ENCODE peak calls at places on chromosomes 7 and 10, in nine cellular contexts. F, B, T, N, Q, K, V, W and X are unnamed samples.

GRCh38 chr10:132616170-132616994 is 78.8 kb downstream of the INPP5A start:
- DNase-seq in W (no peak), V (peak), B (no peak), Q (peak), N (no peak), F (no peak), K (no peak), T (no peak), X (no peak)

GRCh38 chr7:157923903-157924630 is 587.3 kb downstream of the DNAJB6 start:
- DNase-seq in V (peak), Q (peak), W (no peak), B (no peak), K (no peak), F (no peak), T (peak), N (no peak), X (no peak)

GRCh38 chr7:108270385-108270784 is 140.2 kb upstream of the LAMB4 start:
- DNase-seq in B (no peak), T (no peak), Q (no peak), N (no peak), K (no peak), F (no peak), V (no peak), W (peak), X (peak)

GRCh38 chr10:7146189-7146588 is 264.6 kb downstream of the SFMBT2 start:
- DNase-seq in Q (no peak), N (no peak), V (no peak), K (no peak), F (no peak), B (no peak), T (no peak), W (no peak), X (no peak)

GRCh38 chr10:70906953-70907618 is 18.7 kb upstream of the PCBD1 start:
- DNase-seq in V (peak), W (no peak), T (no peak), K (no peak), Q (peak), N (no peak), B (no peak), F (no peak), X (no peak)

GRCh38 chr10:119370972-119371703 is 163.8 kb downstream of the GRK5 start:
- DNase-seq in K (peak), N (no peak), F (no peak), B (no peak), V (peak), W (peak), Q (peak), T (peak), X (no peak)

GRCh38 chr7:138258194-138258554 is 181.9 kb downstream of the AKR1D1 start:
- DNase-seq in Q (no peak), F (no peak), K (no peak), W (no peak), V (no peak), B (no peak), T (no peak), N (no peak), X (no peak)

GRCh38 chr7:28488061-28488791 is 75.9 kb downstream of the CREB5 start:
- DNase-seq in T (no peak), F (no peak), V (no peak), B (no peak), Q (no peak), W (no peak), N (no peak), K (no peak), X (no peak)

GRCh38 chr7:141884544-141885227 is 31.5 kb upstream of the OR9A4 start:
- DNase-seq in N (no peak), Q (no peak), T (no peak), V (no peak), K (no peak), W (no peak), F (peak), B (no peak), X (peak)

GRCh38 chr10:1242975-1243374 is 186.8 kb downstream of the WDR37 start:
- DNase-seq in K (no peak), V (no peak), W (no peak), T (no peak), F (no peak), N (no peak), B (peak), Q (no peak), X (no peak)

GRCh38 chr7:100532165-100533022 is 6.6 kb upstream of the AGFG2 start:
- DNase-seq in B (no peak), F (no peak), Q (no peak), K (no peak), V (no peak), T (no peak), N (no peak), W (no peak), X (no peak)

GRCh38 chr10:79385804-79386531 is 38.7 kb downstream of the PPIF start:
- DNase-seq in Q (peak), F (no peak), B (no peak), N (peak), T (peak), K (no peak), V (peak), W (no peak), X (no peak)

GRCh38 chr10:79282388-79282787 is 64.9 kb upstream of the PPIF start:
- DNase-seq in K (no peak), T (no peak), B (peak), Q (no peak), N (no peak), W (no peak), F (no peak), V (no peak), X (no peak)

GRCh38 chr7:80937336-80937735 is 18.5 kb upstream of the SEMA3C start:
- DNase-seq in K (no peak), B (no peak), V (no peak), W (no peak), T (no peak), Q (no peak), F (no peak), N (no peak), X (no peak)

GRCh38 chr7:42677751-42678231 is 234.1 kb downstream of the C7orf25 start:
- DNase-seq in N (no peak), K (peak), F (no peak), T (no peak), W (peak), Q (no peak), B (no peak), V (no peak), X (no peak)

GRCh38 chr7:155298288-155298833 is 683 bp downstream of the INSIG1 start:
- DNase-seq in K (no peak), T (no peak), V (no peak), Q (no peak), B (peak), F (no peak), N (peak), W (no peak), X (no peak)

GRCh38 chr7:18895456-18895855 is 222.0 kb downstream of the TWIST1 start:
- DNase-seq in K (peak), B (no peak), T (no peak), F (no peak), N (no peak), Q (no peak), V (no peak), W (peak), X (no peak)

GRCh38 chr10:3782456-3783312 is 2.3 kb downstream of the KLF6 start:
- DNase-seq in T (peak), K (peak), N (peak), B (no peak), V (no peak), F (no peak), Q (no peak), W (peak), X (peak)

GRCh38 chr7:20778063-20778721 is 8.5 kb downstream of the SP8 start:
- DNase-seq in B (peak), N (peak), K (no peak), V (no peak), T (no peak), F (no peak), Q (no peak), W (peak), X (peak)

GRCh38 chr7:29649876-29650275 is 86.2 kb downstream of the PRR15 start:
- DNase-seq in B (no peak), N (no peak), K (no peak), T (no peak), V (no peak), F (no peak), W (no peak), Q (no peak), X (no peak)

GRCh38 chr7:29657288-29657687 is 93.7 kb downstream of the PRR15 start:
- DNase-seq in T (no peak), B (no peak), F (no peak), W (no peak), Q (no peak), V (no peak), K (no peak), N (no peak), X (no peak)

GRCh38 chr7:29649010-29649716 is 85.5 kb downstream of the PRR15 start:
- DNase-seq in F (no peak), B (no peak), V (no peak), T (no peak), Q (no peak), K (no peak), N (no peak), W (no peak), X (no peak)

GRCh38 chr7:29651467-29651866 is 87.8 kb downstream of the PRR15 start:
- DNase-seq in T (no peak), K (no peak), W (no peak), V (no peak), F (no peak), Q (no peak), N (no peak), B (no peak), X (no peak)

DNA sequence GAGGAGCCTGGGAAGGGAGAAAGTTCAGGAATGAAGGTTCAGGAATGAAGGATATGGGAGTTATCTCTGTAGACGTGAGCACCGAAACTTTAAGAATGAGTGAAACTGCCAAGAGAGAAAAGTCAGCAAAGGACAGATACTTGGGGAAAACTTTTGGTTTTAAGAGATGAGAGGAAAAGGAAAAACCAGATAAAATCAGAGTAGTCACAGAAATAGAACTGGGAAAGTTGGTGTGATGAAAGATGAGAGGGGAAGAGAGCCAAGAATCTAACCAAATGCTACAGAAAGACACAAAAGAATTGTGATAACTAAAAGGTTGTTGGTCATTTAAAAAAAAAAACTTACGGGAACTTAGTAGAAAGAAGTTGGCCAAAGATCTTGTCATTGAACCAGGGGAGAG is 89.0 kb downstream of the PRR15 start:
- DNase-seq in V (no peak), T (no peak), W (peak), B (no peak), Q (no peak), N (no peak), F (no peak), K (no peak), X (no peak)
- TF ChIP-seq CTCF in V (no peak), T (no peak), W (no peak), B (no peak), Q (no peak), N (no peak), F (no peak), K (no peak), X (no peak)

GRCh38 chr10:50316169-50316568 is 64.9 kb upstream of the ASAH2 start:
- DNase-seq in K (no peak), B (no peak), V (no peak), W (peak), Q (no peak), F (no peak), T (no peak), N (no peak), X (no peak)

GRCh38 chr10:50314169-50315071 is 63.1 kb upstream of the ASAH2 start:
- DNase-seq in T (no peak), B (no peak), W (no peak), F (no peak), N (no peak), Q (no peak), V (no peak), K (no peak), X (no peak)

GRCh38 chr10:50312464-50313437 is 61.4 kb upstream of the ASAH2 start:
- DNase-seq in B (no peak), N (no peak), F (no peak), V (no peak), K (peak), W (peak), Q (no peak), T (no peak), X (no peak)

GRCh38 chr10:50309342-50309741 is 58.0 kb upstream of the ASAH2 start:
- DNase-seq in N (no peak), B (no peak), V (no peak), T (no peak), Q (no peak), W (no peak), K (no peak), F (no peak), X (no peak)

DNA sequence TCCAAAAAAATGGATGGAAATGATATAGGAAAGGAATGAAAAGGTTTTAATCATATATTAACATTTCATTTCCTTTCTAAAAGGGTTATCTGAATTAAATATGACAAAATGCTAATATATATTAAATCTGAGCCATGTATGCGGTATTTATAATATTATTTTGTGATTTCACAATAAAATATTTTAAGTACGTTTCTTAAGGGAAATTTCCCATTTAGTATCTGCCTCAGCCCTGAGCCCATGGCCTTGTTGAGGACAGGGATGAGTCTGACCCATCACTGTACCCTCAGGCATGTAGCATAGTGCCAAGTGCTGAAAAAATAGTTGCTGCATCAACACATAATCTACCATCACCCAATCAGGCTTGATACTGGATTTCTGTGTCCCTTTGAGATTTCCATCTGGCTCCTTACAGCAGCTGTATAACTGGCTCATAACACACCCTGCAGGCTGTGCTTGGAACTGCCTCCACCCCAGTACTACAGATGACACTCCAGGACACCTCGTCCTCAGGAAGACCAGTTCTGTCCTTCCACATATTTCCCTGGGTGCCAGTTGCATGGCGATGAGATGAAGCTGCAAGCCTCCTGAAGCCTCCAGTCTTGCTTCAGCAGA is 59.4 kb upstream of the ASAH2 start:
- DNase-seq in N (peak), Q (no peak), K (no peak), W (peak), B (peak), T (no peak), F (no peak), V (no peak), X (no peak)
- TF ChIP-seq CTCF in N (peak), Q (peak), K (peak), W (peak), B (peak), T (no peak), F (peak), V (peak), X (peak)

GRCh38 chr10:48777056-48777455 is 92.4 kb downstream of the WDFY4 start:
- DNase-seq in W (no peak), K (no peak), T (no peak), Q (no peak), B (no peak), F (no peak), V (no peak), N (no peak), X (no peak)
- TF ChIP-seq CTCF in W (no peak), K (no peak), T (no peak), Q (no peak), B (no peak), F (no peak), V (no peak), N (no peak), X (no peak)

GRCh38 chr10:96044686-96045085 is 1.3 kb downstream of the CCNJ start:
- DNase-seq in F (no peak), Q (no peak), V (no peak), W (peak), B (no peak), K (peak), N (peak), T (no peak), X (peak)

GRCh38 chr10:96046546-96046945 is 3.2 kb downstream of the CCNJ start:
- DNase-seq in Q (no peak), V (no peak), N (no peak), K (no peak), F (no peak), B (no peak), T (no peak), W (no peak), X (no peak)

GRCh38 chr10:96049340-96049739 is 6.0 kb downstream of the CCNJ start:
- DNase-seq in K (no peak), F (no peak), W (no peak), Q (no peak), B (no peak), V (no peak), N (no peak), T (no peak), X (no peak)

GRCh38 chr10:96043895-96044580 is 655 bp downstream of the CCNJ start:
- DNase-seq in N (peak), K (no peak), Q (peak), V (peak), W (peak), B (peak), T (peak), F (no peak), X (peak)

GRCh38 chr10:96047004-96047649 is 3.7 kb downstream of the CCNJ start:
- DNase-seq in N (no peak), F (no peak), K (no peak), V (no peak), W (peak), Q (no peak), T (no peak), B (no peak), X (peak)
- TF ChIP-seq CTCF in N (no peak), F (peak), K (no peak), V (no peak), W (no peak), Q (peak), T (no peak), B (no peak), X (peak)